ENCODE peak calls at places on chromosomes 1 and 21, in eight cellular contexts. D is IMR-90; U is neuronal stem cell; K is GM23248; Z is stimulated activated CD4-positive, alpha-beta T cell treated with anti-CD3 and anti-CD28 coated beads, Interleukin-4, amount 100 ng/mL, for 48 hours; S is NCI-H510A treated with DMSO at 0.1 percent for 48 hours; B is mesothelial cell of epicardium; I is cerebellum. X is an unnamed sample.

GRCh38 chr1:54016343-54017282 is 1.4 kb downstream of the LDLRAD1 start:
- DNase-seq in K (peak), B (no peak), I (no peak), U (no peak), Z (no peak), D (peak), S (peak), X (peak)

GRCh38 chr1:25217015-25217414 is 15.3 kb downstream of the SYF2 start:
- DNase-seq in U (no peak), B (no peak), I (no peak), D (no peak), Z (no peak), S (no peak), K (no peak), X (no peak)

GRCh38 chr1:41378999-41379740 is 17.9 kb downstream of the FOXO6 start:
- DNase-seq in U (no peak), K (no peak), I (no peak), B (no peak), Z (no peak), S (peak), D (no peak), X (peak)

GRCh38 chr1:113657556-113658063 is 101.7 kb downstream of the PHTF1 start:
- DNase-seq in I (no peak), B (no peak), U (no peak), K (no peak), Z (no peak), D (no peak), S (no peak), X (no peak)

GRCh38 chr1:26693557-26694184 is 2.1 kb upstream of the ARID1A start:
- DNase-seq in B (no peak), S (no peak), D (no peak), U (peak), K (peak), Z (no peak), I (no peak), X (peak)

GRCh38 chr21:33762798-33763572 is 120.7 kb downstream of the ITSN1 start:
- DNase-seq in U (no peak), S (no peak), B (no peak), D (peak), Z (no peak), K (peak), I (no peak), X (no peak)

GRCh38 chr21:32484706-32485380 is 72.3 kb downstream of the EVA1C start:
- DNase-seq in K (no peak), B (no peak), I (no peak), D (no peak), U (no peak), S (no peak), Z (no peak), X (no peak)

GRCh38 chr1:29410476-29410875 is 174.2 kb downstream of the PTPRU start:
- DNase-seq in I (peak), S (peak), D (no peak), B (no peak), Z (no peak), K (no peak), U (no peak), X (peak)

GRCh38 chr1:27663735-27664119 is 8.3 kb downstream of the IFI6 start:
- DNase-seq in D (no peak), I (no peak), U (no peak), S (no peak), Z (no peak), B (no peak), K (peak), X (no peak)

GRCh38 chr1:39866767-39867166 is 16.5 kb downstream of the TRIT1 start:
- DNase-seq in K (peak), I (no peak), D (peak), B (no peak), S (no peak), U (no peak), Z (no peak), X (no peak)

GRCh38 chr1:50126962-50127715 is 18.4 kb downstream of the ELAVL4 start:
- DNase-seq in D (no peak), B (no peak), K (no peak), Z (no peak), S (no peak), I (no peak), U (no peak), X (no peak)

GRCh38 chr1:90371106-90371813 is 345.8 kb downstream of the BARHL2 start:
- DNase-seq in S (peak), I (no peak), K (no peak), D (peak), Z (no peak), B (no peak), U (no peak), X (no peak)

X was measured in NCI-H1417.